ENCODE peak calls at places on chromosomes 12 and 14, in ten cellular contexts. One of them, this sample, is unnamed.

GRCh38 chr12:105385141-105385540 is 54.6 kb downstream of the C12orf75 start:
- DNase-seq in neural crest cell: no peak
- DNase-seq in NCI-H2081: no peak
- DNase-seq in Calu3: no peak
- DNase-seq in A549: no peak
- DNase-seq in HT-29: no peak
- DNase-seq in lung: no peak
- DNase-seq in left colon: no peak
- DNase-seq in NCI-H1436: no peak
- DNase-seq in stimulated activated CD8-positive, alpha-beta memory T cell treated with anti-CD3 and anti-CD28 coated beads, Interleukin-4, amount 100 ng/mL, for 24 hours: no peak
- DNase-seq in this sample: no peak

GRCh38 chr12:98198261-98198982 is 317.0 kb upstream of the TMPO start:
- DNase-seq in neural crest cell: no peak
- DNase-seq in NCI-H2081: no peak
- DNase-seq in Calu3: no peak
- DNase-seq in A549: no peak
- DNase-seq in HT-29: no peak
- DNase-seq in lung: no peak
- DNase-seq in left colon: no peak
- DNase-seq in NCI-H1436: no peak
- DNase-seq in stimulated activated CD8-positive, alpha-beta memory T cell treated with anti-CD3 and anti-CD28 coated beads, Interleukin-4, amount 100 ng/mL, for 24 hours: no peak
- DNase-seq in this sample: no peak

GRCh38 chr12:20097561-20097960 is 270.8 kb upstream of the PDE3A start:
- DNase-seq in neural crest cell: no peak
- DNase-seq in NCI-H2081: no peak
- DNase-seq in Calu3: no peak
- DNase-seq in A549: no peak
- DNase-seq in HT-29: no peak
- DNase-seq in lung: no peak
- DNase-seq in left colon: no peak
- DNase-seq in NCI-H1436: no peak
- DNase-seq in stimulated activated CD8-positive, alpha-beta memory T cell treated with anti-CD3 and anti-CD28 coated beads, Interleukin-4, amount 100 ng/mL, for 24 hours: no peak
- DNase-seq in this sample: no peak

GRCh38 chr12:108630481-108631207 is 3.0 kb downstream of the SELPLG start:
- DNase-seq in neural crest cell: no peak
- DNase-seq in NCI-H2081: no peak
- DNase-seq in Calu3: no peak
- DNase-seq in A549: no peak
- DNase-seq in HT-29: no peak
- DNase-seq in lung: no peak
- DNase-seq in left colon: no peak
- DNase-seq in NCI-H1436: no peak
- DNase-seq in stimulated activated CD8-positive, alpha-beta memory T cell treated with anti-CD3 and anti-CD28 coated beads, Interleukin-4, amount 100 ng/mL, for 24 hours: no peak
- DNase-seq in this sample: no peak

GRCh38 chr12:115794659-115795081 is 482.8 kb downstream of the MED13L start:
- DNase-seq in neural crest cell: no peak
- DNase-seq in NCI-H2081: no peak
- DNase-seq in Calu3: no peak
- DNase-seq in A549: peak; percentile 52
- DNase-seq in HT-29: peak; percentile 23
- DNase-seq in lung: no peak
- DNase-seq in left colon: no peak
- DNase-seq in NCI-H1436: no peak
- DNase-seq in stimulated activated CD8-positive, alpha-beta memory T cell treated with anti-CD3 and anti-CD28 coated beads, Interleukin-4, amount 100 ng/mL, for 24 hours: no peak
- DNase-seq in this sample: no peak

GRCh38 chr12:12872934-12873275 is 18.5 kb upstream of the GPRC5A start:
- DNase-seq in neural crest cell: no peak
- DNase-seq in NCI-H2081: no peak
- DNase-seq in Calu3: no peak
- DNase-seq in A549: no peak
- DNase-seq in HT-29: no peak
- DNase-seq in lung: no peak
- DNase-seq in left colon: no peak
- DNase-seq in NCI-H1436: no peak
- DNase-seq in stimulated activated CD8-positive, alpha-beta memory T cell treated with anti-CD3 and anti-CD28 coated beads, Interleukin-4, amount 100 ng/mL, for 24 hours: no peak
- DNase-seq in this sample: no peak

GRCh38 chr12:21585485-21585884 is 19.2 kb downstream of the GYS2 start:
- DNase-seq in neural crest cell: no peak
- DNase-seq in NCI-H2081: no peak
- DNase-seq in Calu3: no peak
- DNase-seq in A549: no peak
- DNase-seq in HT-29: no peak
- DNase-seq in lung: no peak
- DNase-seq in left colon: no peak
- DNase-seq in NCI-H1436: no peak
- DNase-seq in stimulated activated CD8-positive, alpha-beta memory T cell treated with anti-CD3 and anti-CD28 coated beads, Interleukin-4, amount 100 ng/mL, for 24 hours: no peak
- DNase-seq in this sample: no peak

GRCh38 chr12:638948-639557 is 24.2 kb downstream of the NINJ2 start:
- DNase-seq in neural crest cell: no peak
- DNase-seq in NCI-H2081: no peak
- DNase-seq in Calu3: no peak
- DNase-seq in A549: no peak
- DNase-seq in HT-29: no peak
- DNase-seq in lung: no peak
- DNase-seq in left colon: no peak
- DNase-seq in NCI-H1436: no peak
- DNase-seq in stimulated activated CD8-positive, alpha-beta memory T cell treated with anti-CD3 and anti-CD28 coated beads, Interleukin-4, amount 100 ng/mL, for 24 hours: no peak
- DNase-seq in this sample: no peak

GRCh38 chr12:40691913-40692616 is at the start of gene CNTN1:
- DNase-seq in neural crest cell: peak; percentile 74
- DNase-seq in NCI-H2081: peak; percentile 86
- DNase-seq in Calu3: no peak
- DNase-seq in A549: peak; percentile 93
- DNase-seq in HT-29: no peak
- DNase-seq in lung: peak; percentile 61
- DNase-seq in left colon: peak; percentile 26
- DNase-seq in NCI-H1436: peak; percentile 61
- DNase-seq in stimulated activated CD8-positive, alpha-beta memory T cell treated with anti-CD3 and anti-CD28 coated beads, Interleukin-4, amount 100 ng/mL, for 24 hours: no peak
- DNase-seq in this sample: peak; percentile 85

GRCh38 chr14:93135399-93135798 is 19.7 kb upstream of the ITPK1 start:
- DNase-seq in neural crest cell: no peak
- DNase-seq in NCI-H2081: no peak
- DNase-seq in Calu3: no peak
- DNase-seq in A549: no peak
- DNase-seq in HT-29: peak; percentile 9
- DNase-seq in lung: no peak
- DNase-seq in left colon: peak; percentile 28
- DNase-seq in NCI-H1436: no peak
- DNase-seq in stimulated activated CD8-positive, alpha-beta memory T cell treated with anti-CD3 and anti-CD28 coated beads, Interleukin-4, amount 100 ng/mL, for 24 hours: no peak
- DNase-seq in this sample: no peak

GRCh38 chr14:77271113-77271710 is at the start of gene NGB:
- DNase-seq in neural crest cell: no peak
- DNase-seq in NCI-H2081: no peak
- DNase-seq in Calu3: no peak
- DNase-seq in A549: no peak
- DNase-seq in HT-29: no peak
- DNase-seq in lung: no peak
- DNase-seq in left colon: no peak
- DNase-seq in NCI-H1436: no peak
- DNase-seq in stimulated activated CD8-positive, alpha-beta memory T cell treated with anti-CD3 and anti-CD28 coated beads, Interleukin-4, amount 100 ng/mL, for 24 hours: no peak
- DNase-seq in this sample: no peak

GRCh38 chr14:43503508-43503907 is 1003.6 kb downstream of the FSCB start:
- DNase-seq in neural crest cell: no peak
- DNase-seq in NCI-H2081: no peak
- DNase-seq in Calu3: no peak
- DNase-seq in A549: peak; percentile 0
- DNase-seq in HT-29: peak; percentile 18
- DNase-seq in lung: no peak
- DNase-seq in left colon: no peak
- DNase-seq in NCI-H1436: no peak
- DNase-seq in stimulated activated CD8-positive, alpha-beta memory T cell treated with anti-CD3 and anti-CD28 coated beads, Interleukin-4, amount 100 ng/mL, for 24 hours: no peak
- DNase-seq in this sample: no peak

GRCh38 chr14:45426685-45427282 is 173.8 kb upstream of the MIS18BP1 start:
- DNase-seq in neural crest cell: no peak
- DNase-seq in NCI-H2081: peak; percentile 71
- DNase-seq in Calu3: peak; percentile 6
- DNase-seq in A549: peak; percentile 57
- DNase-seq in HT-29: peak; percentile 54
- DNase-seq in lung: no peak
- DNase-seq in left colon: no peak
- DNase-seq in NCI-H1436: peak; percentile 39
- DNase-seq in stimulated activated CD8-positive, alpha-beta memory T cell treated with anti-CD3 and anti-CD28 coated beads, Interleukin-4, amount 100 ng/mL, for 24 hours: no peak
- DNase-seq in this sample: no peak

GRCh38 chr12:113889806-113890581 is 76.1 kb downstream of the RBM19 start:
- DNase-seq in neural crest cell: no peak
- DNase-seq in NCI-H2081: no peak
- DNase-seq in Calu3: no peak
- DNase-seq in A549: no peak
- DNase-seq in HT-29: no peak
- DNase-seq in lung: no peak
- DNase-seq in left colon: no peak
- DNase-seq in NCI-H1436: no peak
- DNase-seq in stimulated activated CD8-positive, alpha-beta memory T cell treated with anti-CD3 and anti-CD28 coated beads, Interleukin-4, amount 100 ng/mL, for 24 hours: no peak
- DNase-seq in this sample: no peak

GRCh38 chr14:93959239-93960107 is 16.9 kb downstream of the ASB2 start:
- DNase-seq in neural crest cell: no peak
- DNase-seq in NCI-H2081: no peak
- DNase-seq in Calu3: peak; percentile 94
- DNase-seq in A549: peak; percentile 85
- DNase-seq in HT-29: peak; percentile 77
- DNase-seq in lung: peak; percentile 64
- DNase-seq in left colon: peak; percentile 80
- DNase-seq in NCI-H1436: no peak
- DNase-seq in stimulated activated CD8-positive, alpha-beta memory T cell treated with anti-CD3 and anti-CD28 coated beads, Interleukin-4, amount 100 ng/mL, for 24 hours: peak; percentile 85
- DNase-seq in this sample: no peak

GRCh38 chr12:51686727-51687126 is 95.7 kb downstream of the SCN8A start:
- DNase-seq in neural crest cell: no peak
- DNase-seq in NCI-H2081: no peak
- DNase-seq in Calu3: no peak
- DNase-seq in A549: no peak
- DNase-seq in HT-29: no peak
- DNase-seq in lung: no peak
- DNase-seq in left colon: no peak
- DNase-seq in NCI-H1436: no peak
- DNase-seq in stimulated activated CD8-positive, alpha-beta memory T cell treated with anti-CD3 and anti-CD28 coated beads, Interleukin-4, amount 100 ng/mL, for 24 hours: no peak
- DNase-seq in this sample: no peak

GRCh38 chr12:66065623-66066022 is 64.9 kb downstream of the LLPH start:
- DNase-seq in neural crest cell: no peak
- DNase-seq in NCI-H2081: no peak
- DNase-seq in Calu3: no peak
- DNase-seq in A549: no peak
- DNase-seq in HT-29: no peak
- DNase-seq in lung: no peak
- DNase-seq in left colon: no peak
- DNase-seq in NCI-H1436: no peak
- DNase-seq in stimulated activated CD8-positive, alpha-beta memory T cell treated with anti-CD3 and anti-CD28 coated beads, Interleukin-4, amount 100 ng/mL, for 24 hours: no peak
- DNase-seq in this sample: no peak

GRCh38 chr12:15690320-15690719 is 98.9 kb downstream of the EPS8 start:
- DNase-seq in neural crest cell: no peak
- DNase-seq in NCI-H2081: no peak
- DNase-seq in Calu3: no peak
- DNase-seq in A549: no peak
- DNase-seq in HT-29: no peak
- DNase-seq in lung: no peak
- DNase-seq in left colon: no peak
- DNase-seq in NCI-H1436: no peak
- DNase-seq in stimulated activated CD8-positive, alpha-beta memory T cell treated with anti-CD3 and anti-CD28 coated beads, Interleukin-4, amount 100 ng/mL, for 24 hours: no peak
- DNase-seq in this sample: no peak

GRCh38 chr12:127304751-127305725 is 961.9 kb upstream of the TMEM132C start:
- DNase-seq in neural crest cell: no peak
- DNase-seq in NCI-H2081: no peak
- DNase-seq in Calu3: no peak
- DNase-seq in A549: no peak
- DNase-seq in HT-29: no peak
- DNase-seq in lung: no peak
- DNase-seq in left colon: no peak
- DNase-seq in NCI-H1436: no peak
- DNase-seq in stimulated activated CD8-positive, alpha-beta memory T cell treated with anti-CD3 and anti-CD28 coated beads, Interleukin-4, amount 100 ng/mL, for 24 hours: no peak
- DNase-seq in this sample: no peak

GRCh38 chr14:101227611-101228594 is 324.4 kb upstream of the RTL1 start:
- DNase-seq in neural crest cell: no peak
- DNase-seq in NCI-H2081: no peak
- DNase-seq in Calu3: no peak
- DNase-seq in A549: no peak
- DNase-seq in HT-29: no peak
- DNase-seq in lung: no peak
- DNase-seq in left colon: no peak
- DNase-seq in NCI-H1436: no peak
- DNase-seq in stimulated activated CD8-positive, alpha-beta memory T cell treated with anti-CD3 and anti-CD28 coated beads, Interleukin-4, amount 100 ng/mL, for 24 hours: no peak
- DNase-seq in this sample: no peak

GRCh38 chr14:57346741-57347140 is 43.6 kb upstream of the NAA30 start:
- DNase-seq in neural crest cell: no peak
- DNase-seq in NCI-H2081: no peak
- DNase-seq in Calu3: no peak
- DNase-seq in A549: no peak
- DNase-seq in HT-29: no peak
- DNase-seq in lung: no peak
- DNase-seq in left colon: no peak
- DNase-seq in NCI-H1436: peak; percentile 61
- DNase-seq in stimulated activated CD8-positive, alpha-beta memory T cell treated with anti-CD3 and anti-CD28 coated beads, Interleukin-4, amount 100 ng/mL, for 24 hours: no peak
- DNase-seq in this sample: peak; percentile 79

GRCh38 chr12:54749191-54749818 is 101.1 kb upstream of the DCD start:
- DNase-seq in neural crest cell: peak; percentile 21
- DNase-seq in NCI-H2081: peak; percentile 38
- DNase-seq in Calu3: peak; percentile 59
- DNase-seq in A549: peak; percentile 64
- DNase-seq in HT-29: peak; percentile 73
- DNase-seq in lung: no peak
- DNase-seq in left colon: no peak
- DNase-seq in NCI-H1436: peak; percentile 35
- DNase-seq in stimulated activated CD8-positive, alpha-beta memory T cell treated with anti-CD3 and anti-CD28 coated beads, Interleukin-4, amount 100 ng/mL, for 24 hours: no peak
- DNase-seq in this sample: peak; percentile 40

GRCh38 chr14:63852271-63852816 is 460 bp upstream of the SYNE2 start:
- DNase-seq in neural crest cell: no peak
- DNase-seq in NCI-H2081: no peak
- DNase-seq in Calu3: no peak
- DNase-seq in A549: peak; percentile 29
- DNase-seq in HT-29: peak; percentile 47
- DNase-seq in lung: no peak
- DNase-seq in left colon: no peak
- DNase-seq in NCI-H1436: peak; percentile 49
- DNase-seq in stimulated activated CD8-positive, alpha-beta memory T cell treated with anti-CD3 and anti-CD28 coated beads, Interleukin-4, amount 100 ng/mL, for 24 hours: no peak
- DNase-seq in this sample: no peak

GRCh38 chr12:1927051-1927680 is 8.7 kb upstream of the CACNA2D4 start:
- DNase-seq in neural crest cell: no peak
- DNase-seq in NCI-H2081: no peak
- DNase-seq in Calu3: no peak
- DNase-seq in A549: no peak
- DNase-seq in HT-29: no peak
- DNase-seq in lung: no peak
- DNase-seq in left colon: no peak
- DNase-seq in NCI-H1436: no peak
- DNase-seq in stimulated activated CD8-positive, alpha-beta memory T cell treated with anti-CD3 and anti-CD28 coated beads, Interleukin-4, amount 100 ng/mL, for 24 hours: no peak
- DNase-seq in this sample: no peak

GRCh38 chr12:69569236-69569635 is 16.0 kb upstream of the CCT2 start:
- DNase-seq in neural crest cell: no peak
- DNase-seq in NCI-H2081: no peak
- DNase-seq in Calu3: no peak
- DNase-seq in A549: no peak
- DNase-seq in HT-29: no peak
- DNase-seq in lung: no peak
- DNase-seq in left colon: no peak
- DNase-seq in NCI-H1436: no peak
- DNase-seq in stimulated activated CD8-positive, alpha-beta memory T cell treated with anti-CD3 and anti-CD28 coated beads, Interleukin-4, amount 100 ng/mL, for 24 hours: no peak
- DNase-seq in this sample: no peak

GRCh38 chr14:101108579-101109346 is 205.2 kb upstream of the RTL1 start:
- DNase-seq in neural crest cell: no peak
- DNase-seq in NCI-H2081: no peak
- DNase-seq in Calu3: no peak
- DNase-seq in A549: no peak
- DNase-seq in HT-29: no peak
- DNase-seq in lung: peak; percentile 25
- DNase-seq in left colon: no peak
- DNase-seq in NCI-H1436: no peak
- DNase-seq in stimulated activated CD8-positive, alpha-beta memory T cell treated with anti-CD3 and anti-CD28 coated beads, Interleukin-4, amount 100 ng/mL, for 24 hours: no peak
- DNase-seq in this sample: no peak

GRCh38 chr14:90518941-90519256 is 122.1 kb downstream of the CALM1 start:
- DNase-seq in neural crest cell: no peak
- DNase-seq in NCI-H2081: no peak
- DNase-seq in Calu3: peak; percentile 29
- DNase-seq in A549: peak; percentile 46
- DNase-seq in HT-29: peak; percentile 69
- DNase-seq in lung: no peak
- DNase-seq in left colon: peak; percentile 46
- DNase-seq in NCI-H1436: no peak
- DNase-seq in stimulated activated CD8-positive, alpha-beta memory T cell treated with anti-CD3 and anti-CD28 coated beads, Interleukin-4, amount 100 ng/mL, for 24 hours: peak; percentile 17
- DNase-seq in this sample: no peak

GRCh38 chr12:27975222-27976136 is 2.9 kb upstream of the PTHLH start:
- DNase-seq in neural crest cell: peak; percentile 20
- DNase-seq in NCI-H2081: no peak
- DNase-seq in Calu3: peak; percentile 49
- DNase-seq in A549: peak; percentile 68
- DNase-seq in HT-29: peak; percentile 40
- DNase-seq in lung: no peak
- DNase-seq in left colon: no peak
- DNase-seq in NCI-H1436: no peak
- DNase-seq in stimulated activated CD8-positive, alpha-beta memory T cell treated with anti-CD3 and anti-CD28 coated beads, Interleukin-4, amount 100 ng/mL, for 24 hours: no peak
- DNase-seq in this sample: no peak

This sample was measured in NCI-H1930.